ENCODE peak calls at places on chromosomes 4 and X, in five cellular contexts. I is cardiac muscle cell; Y is breast epithelium; X is aorta; V is CD4-positive, alpha-beta memory T cell. Z is an unnamed sample. For H3K9me3 and H3K36me3, the result is how much of the 10 kb centered on the place peaks cover.

GRCh38 chr4:20192754-20193521 is 58.8 kb upstream of the SLIT2 start:
- DNase-seq in I (no peak), Y (no peak), X (no peak), V (no peak), Z (no peak)

GRCh38 chr4:3369781-3370660 is 71.7 kb upstream of the HGFAC start:
- DNase-seq in I (peak), Y (no peak), X (peak), V (peak), Z (no peak)

GRCh38 chr4:1471443-1472147 is 65.4 kb upstream of the NKX1-1 start:
- DNase-seq in I (no peak), Y (peak), X (no peak), V (no peak), Z (no peak)

GRCh38 chr4:24924309-24924781 is 11.5 kb upstream of the CCDC149 start:
- DNase-seq in I (no peak), Y (no peak), X (no peak), V (no peak), Z (no peak)

GRCh38 chrX:136907626-136908025 is 27.1 kb upstream of the RBMX start:
- DNase-seq in I (no peak), Y (no peak), X (no peak), V (no peak), Z (no peak)

GRCh38 chr4:78312989-78313753 is 238.4 kb upstream of the ANXA3 start:
- DNase-seq in I (no peak), Y (no peak), X (no peak), V (no peak), Z (no peak)

GRCh38 chrX:15349046-15349445 is 13.7 kb upstream of the PIGA start:
- DNase-seq in I (peak), Y (peak), X (no peak), V (no peak), Z (no peak)

GRCh38 chr4:10160280-10160856 is 43.8 kb upstream of the WDR1 start:
- DNase-seq in I (peak), Y (no peak), X (no peak), V (no peak), Z (no peak)

GRCh38 chr4:110480741-110481271 is 4.9 kb downstream of the ENPEP start:
- DNase-seq in I (no peak), Y (no peak), X (no peak), V (no peak), Z (no peak)

GRCh38 chr4:74874785-74875367 is 58.0 kb upstream of the PARM1 start:
- DNase-seq in I (peak), Y (no peak), X (no peak), V (peak), Z (peak)

GRCh38 chr4:139281212-139281611 is 1.2 kb upstream of the MGARP start:
- DNase-seq in I (no peak), Y (no peak), X (no peak), V (no peak), Z (no peak)

GRCh38 chr4:153222162-153222789 is 18.0 kb downstream of the TRIM2 start:
- DNase-seq in I (peak), Y (no peak), X (peak), V (peak), Z (peak)

GRCh38 chr4:75733369-75733768 is 9.0 kb downstream of the USO1 start:
- DNase-seq in I (no peak), Y (no peak), X (no peak), V (no peak), Z (no peak)

GRCh38 chr4:139919513-139919912 is 234.5 kb downstream of the MAML3 start:
- DNase-seq in I (peak), Y (no peak), X (no peak), V (no peak), Z (no peak)

GRCh38 chrX:39331062-39331704 is 529.9 kb downstream of the MID1IP1 start:
- DNase-seq in I (no peak), Y (no peak), X (no peak), V (no peak), Z (no peak)

GRCh38 chr4:147485167-147485566 is 4.3 kb downstream of the EDNRA start:
- DNase-seq in I (no peak), Y (no peak), X (no peak), V (no peak), Z (no peak)

GRCh38 chrX:110509778-110510510 is 151.3 kb downstream of the RTL9 start:
- DNase-seq in I (peak), Y (no peak), X (no peak), V (no peak), Z (no peak)

GRCh38 chr4:73851293-73851692 is 1.8 kb upstream of the PF4V1 start:
- DNase-seq in I (no peak), Y (no peak), X (no peak), V (no peak), Z (no peak)

GRCh38 chr4:108787106-108787505 is 24.3 kb upstream of the ETNPPL start:
- DNase-seq in I (no peak), Y (no peak), X (no peak), V (no peak), Z (no peak)

GRCh38 chr4:183412836-183413561 is 31.4 kb upstream of the CDKN2AIP start:
- DNase-seq in I (no peak), Y (no peak), X (no peak), V (no peak), Z (no peak)

GRCh38 chr4:83128235-83128929 is 13.9 kb upstream of the PLAC8 start:
- DNase-seq in I (no peak), Y (no peak), X (no peak), V (no peak), Z (no peak)

GRCh38 chrX:38233891-38234807 is 13.5 kb upstream of the SRPX start:
- DNase-seq in I (no peak), Y (no peak), X (no peak), V (no peak), Z (no peak)

GRCh38 chr4:121192013-121192412 is 27.9 kb upstream of the TNIP3 start:
- DNase-seq in I (no peak), Y (no peak), X (no peak), V (no peak), Z (no peak)

GRCh38 chr4:25787891-25788331 is 74.9 kb downstream of the SEL1L3 start:
- DNase-seq in I (no peak), Y (no peak), X (no peak), V (no peak), Z (no peak)

GRCh38 chr4:86359944-86360478 is at the start of gene MAPK10:
- DNase-seq in I (peak), Y (no peak), X (no peak), V (peak), Z (peak)

GRCh38 chr4:1008840-1009646 is 2.4 kb upstream of the FGFRL1 start:
- DNase-seq in I (no peak), Y (no peak), X (no peak), V (no peak), Z (peak)

GRCh38 chrX:10173331-10173900 is 16.6 kb downstream of the CLCN4 start:
- DNase-seq in I (peak), Y (peak), X (no peak), V (no peak), Z (no peak)

DNA sequence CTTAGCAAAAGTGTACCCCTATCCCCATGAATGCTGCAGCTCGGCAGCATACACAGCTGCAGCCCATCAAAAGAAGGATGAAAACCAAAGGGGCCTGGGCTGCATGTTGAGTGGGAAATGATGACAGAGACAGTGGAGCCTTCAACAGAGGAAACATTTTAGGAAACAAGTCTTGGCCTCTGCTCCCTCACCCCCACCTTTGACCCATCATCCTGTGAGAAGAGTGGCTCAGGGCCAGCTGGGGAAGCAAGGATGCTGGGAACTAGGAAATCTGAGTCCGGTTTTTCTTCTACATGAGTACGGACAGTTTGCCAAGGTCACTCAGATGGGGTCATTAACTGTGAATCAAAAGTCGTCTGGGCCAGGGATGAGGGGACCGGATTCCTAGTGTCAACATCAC is 37.2 kb downstream of the IDS start:
- DNase-seq in I (no peak), Y (no peak), X (no peak), V (no peak), Z (no peak)
- H3K9me3 ChIP-seq in I (under half), Y (under half), X (under half), V (under half), Z (under half)

GRCh38 chrX:24210190-24210589 is 60.7 kb downstream of the ZFX start:
- DNase-seq in I (no peak), Y (no peak), X (no peak), V (no peak), Z (no peak)
- H3K36me3 ChIP-seq in I (half or more), Y (under half), X (under half), V (under half), Z (under half)

DNA sequence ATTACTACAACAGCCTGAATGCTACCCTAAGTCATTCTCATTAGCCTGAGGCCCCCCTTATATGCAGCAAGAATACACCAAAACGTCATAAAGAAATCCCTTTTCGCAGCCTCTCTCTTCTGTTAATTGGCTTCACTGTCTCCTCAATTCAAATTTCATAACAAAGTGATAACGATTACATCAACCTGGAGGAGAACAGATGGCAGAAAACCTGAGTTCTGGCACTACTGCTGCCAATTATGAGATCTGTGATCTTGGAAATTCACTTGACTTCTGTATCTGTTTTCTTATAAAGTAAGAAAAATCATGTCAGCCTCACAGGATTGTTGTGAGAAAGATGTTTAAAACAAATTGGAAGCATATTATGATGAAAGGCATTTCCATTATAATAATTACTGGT is 1663.2 kb downstream of the STIM2 start:
- DNase-seq in I (no peak), Y (no peak), X (no peak), V (no peak), Z (no peak)
- H3K9me3 ChIP-seq in I (under half), Y (under half), X (under half), V (under half), Z (under half)

DNA sequence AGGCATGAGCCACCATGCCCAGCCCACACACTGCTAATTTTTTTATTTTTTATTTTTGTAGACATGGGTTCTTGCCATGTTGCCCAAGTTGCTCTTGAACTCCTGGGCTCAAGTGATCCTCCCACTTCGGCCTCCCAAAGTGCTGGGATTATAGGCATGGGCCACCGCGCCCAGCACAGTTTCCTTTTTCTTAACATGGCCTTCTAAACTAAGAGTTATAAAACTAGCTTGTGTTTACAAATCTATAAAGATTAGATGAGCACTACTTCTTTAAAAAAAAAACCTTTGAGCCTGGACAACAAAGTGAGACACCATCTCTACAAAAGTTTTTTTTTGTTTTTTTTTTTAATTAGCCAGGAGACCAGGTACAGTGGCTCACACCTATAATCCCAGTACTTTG is 10.7 kb downstream of the GRSF1 start:
- DNase-seq in I (no peak), Y (no peak), X (no peak), V (no peak), Z (no peak)
- H3K36me3 ChIP-seq in I (half or more), Y (under half), X (under half), V (half or more), Z (under half)

Z was measured in CD8-positive, alpha-beta memory T cell.